ENCODE peak calls at places on chromosomes 16 and 17, in seven cellular contexts. C is NCI-H1436; N is A172; X is head of caudate nucleus; D is stimulated activated CD4-positive, alpha-beta T cell treated with anti-CD3 and anti-CD28 coated beads, Interleukin-1b, Interleukin-23, amount 100 ng/mL, for 1 hour; I is SW480; S is AG20443. L is an unnamed sample.

GRCh38 chr16:72833491-72833890 is 214.4 kb downstream of the ZFHX3 start:
- DNase-seq in C (no peak), I (no peak), D (no peak), S (no peak), X (no peak), N (no peak), L (no peak)

GRCh38 chr17:42329025-42329976 is 41.0 kb downstream of the STAT5A start:
- DNase-seq in C (peak; percentile 36), S (peak; percentile 69), D (no peak), X (no peak), I (peak; percentile 33), N (peak; percentile 93), L (peak; percentile 25)

GRCh38 chr16:48481772-48482171 is 96.6 kb upstream of the SIAH1 start:
- DNase-seq in X (no peak), S (no peak), C (no peak), N (no peak), I (no peak), D (no peak), L (no peak)

GRCh38 chr17:39704821-39705551 is 5.1 kb downstream of the ERBB2 start:
- DNase-seq in N (no peak), C (no peak), X (no peak), D (no peak), I (no peak), S (peak; percentile 61), L (peak; percentile 27)

GRCh38 chr16:77514500-77515225 is 79.8 kb upstream of the ADAMTS18 start:
- DNase-seq in N (no peak), C (no peak), I (no peak), D (no peak), X (no peak), S (no peak), L (no peak)

GRCh38 chr16:86926695-86927094 is 348.3 kb downstream of the FOXL1 start:
- DNase-seq in S (no peak), D (no peak), N (no peak), C (no peak), I (no peak), X (no peak), L (no peak)

GRCh38 chr17:4560837-4561241 is 462 bp upstream of the GGT6 start:
- DNase-seq in I (no peak), D (no peak), N (no peak), C (peak; percentile 47), S (no peak), X (no peak), L (no peak)

GRCh38 chr17:9936075-9936474 is 31.0 kb upstream of the RCVRN start:
- DNase-seq in X (no peak), S (no peak), I (no peak), C (no peak), N (no peak), D (no peak), L (no peak)

GRCh38 chr16:58464047-58464915 is 35.7 kb upstream of the NDRG4 start:
- DNase-seq in D (no peak), N (no peak), X (peak; percentile 79), C (no peak), I (no peak), S (peak; percentile 44), L (no peak)

GRCh38 chr17:17416400-17417360 is 60.1 kb upstream of the MED9 start:
- DNase-seq in N (peak; percentile 44), S (peak; percentile 58), D (no peak), I (no peak), X (peak; percentile 63), C (peak; percentile 43), L (peak; percentile 60)

GRCh38 chr17:3025421-3026124 is 37.8 kb downstream of the OR1D5 start:
- DNase-seq in I (no peak), D (no peak), N (no peak), C (no peak), S (no peak), X (peak; percentile 16), L (no peak)

GRCh38 chr17:75087558-75088453 is at the start of gene SLC16A5:
- DNase-seq in N (no peak), S (peak; percentile 92), C (no peak), I (peak; percentile 95), X (peak; percentile 57), D (no peak), L (peak; percentile 50)

GRCh38 chr17:32833526-32833925 is 43.4 kb downstream of the MYO1D start:
- DNase-seq in I (peak; percentile 58), X (no peak), D (no peak), C (no peak), N (no peak), S (no peak), L (no peak)

GRCh38 chr17:66123163-66123562 is 68.8 kb downstream of the CEP112 start:
- DNase-seq in D (no peak), C (no peak), N (peak; percentile 5), X (no peak), S (peak; percentile 55), I (peak; percentile 57), L (no peak)

GRCh38 chr16:68166264-68166663 is 69.7 kb downstream of the ESRP2 start:
- DNase-seq in X (no peak), N (no peak), S (no peak), D (no peak), I (no peak), C (no peak), L (no peak)

GRCh38 chr17:39277110-39277509 is 51.4 kb upstream of the STAC2 start:
- DNase-seq in N (no peak), S (no peak), C (no peak), X (no peak), I (no peak), D (no peak), L (no peak)

GRCh38 chr16:29909398-29909797 is 9.1 kb downstream of the ASPHD1 start:
- DNase-seq in C (no peak), X (no peak), N (peak; percentile 70), S (no peak), I (no peak), D (no peak), L (no peak)

GRCh38 chr17:81733507-81734404 is 21.7 kb downstream of the SLC25A10 start:
- DNase-seq in N (peak; percentile 77), S (peak; percentile 96), X (peak; percentile 88), D (peak; percentile 51), I (peak; percentile 70), C (peak; percentile 81), L (peak; percentile 45)

GRCh38 chr17:5555254-5555653 is 29.1 kb downstream of the NLRP1 start:
- DNase-seq in I (no peak), N (peak; percentile 23), X (no peak), D (no peak), C (no peak), S (peak; percentile 9), L (peak; percentile 24)